ENCODE peak calls at places on chromosome 13, in eight cellular contexts. One of them, this sample, is unnamed.

GRCh38 chr13:102779426-102780159 is 6.0 kb upstream of the TEX30 start:
- DNase-seq in NCI-H446: no peak
- DNase-seq in lung microvascular endothelial cell: peak; percentile 55
- DNase-seq in GM03348: no peak
- DNase-seq in uterus: no peak
- DNase-seq in GM20000: peak; percentile 7
- DNase-seq in cardiac fibroblast: no peak
- DNase-seq in hypothalamus: no peak
- DNase-seq in this sample: no peak

GRCh38 chr13:91533354-91533753 is 134.9 kb downstream of the GPC5 start:
- DNase-seq in NCI-H446: no peak
- DNase-seq in lung microvascular endothelial cell: no peak
- DNase-seq in cardiac fibroblast: no peak
- DNase-seq in uterus: no peak
- DNase-seq in hypothalamus: no peak
- DNase-seq in GM20000: no peak
- DNase-seq in GM03348: no peak
- DNase-seq in this sample: no peak

GRCh38 chr13:50228527-50228926 is 213.3 kb downstream of the KCNRG start:
- DNase-seq in NCI-H446: no peak
- DNase-seq in cardiac fibroblast: no peak
- DNase-seq in uterus: no peak
- DNase-seq in GM20000: no peak
- DNase-seq in lung microvascular endothelial cell: no peak
- DNase-seq in hypothalamus: no peak
- DNase-seq in GM03348: no peak
- DNase-seq in this sample: no peak

GRCh38 chr13:46866150-46866549 is 30.7 kb downstream of the HTR2A start:
- DNase-seq in GM20000: peak; percentile 10
- DNase-seq in GM03348: peak; percentile 71
- DNase-seq in lung microvascular endothelial cell: peak; percentile 22
- DNase-seq in NCI-H446: no peak
- DNase-seq in hypothalamus: peak; percentile 1
- DNase-seq in cardiac fibroblast: peak; percentile 80
- DNase-seq in uterus: no peak
- DNase-seq in this sample: no peak

GRCh38 chr13:109361562-109361961 is 424.8 kb downstream of the IRS2 start:
- DNase-seq in hypothalamus: no peak
- DNase-seq in lung microvascular endothelial cell: no peak
- DNase-seq in cardiac fibroblast: no peak
- DNase-seq in uterus: no peak
- DNase-seq in GM03348: no peak
- DNase-seq in NCI-H446: no peak
- DNase-seq in GM20000: no peak
- DNase-seq in this sample: no peak

GRCh38 chr13:50589139-50589538 is 254.4 kb downstream of the DLEU7 start:
- DNase-seq in GM20000: no peak
- DNase-seq in cardiac fibroblast: peak; percentile 69
- DNase-seq in NCI-H446: no peak
- DNase-seq in uterus: no peak
- DNase-seq in lung microvascular endothelial cell: no peak
- DNase-seq in hypothalamus: no peak
- DNase-seq in GM03348: peak; percentile 73
- DNase-seq in this sample: no peak

GRCh38 chr13:59880468-59880867 is 283.3 kb downstream of the DIAPH3 start:
- DNase-seq in cardiac fibroblast: no peak
- DNase-seq in hypothalamus: no peak
- DNase-seq in uterus: no peak
- DNase-seq in GM20000: no peak
- DNase-seq in NCI-H446: no peak
- DNase-seq in GM03348: no peak
- DNase-seq in lung microvascular endothelial cell: no peak
- DNase-seq in this sample: no peak

GRCh38 chr13:51802601-51803000 is 1.4 kb downstream of the DHRS12 start:
- DNase-seq in hypothalamus: peak; percentile 52
- DNase-seq in GM03348: no peak
- DNase-seq in uterus: no peak
- DNase-seq in NCI-H446: no peak
- DNase-seq in lung microvascular endothelial cell: peak; percentile 49
- DNase-seq in cardiac fibroblast: no peak
- DNase-seq in GM20000: no peak
- DNase-seq in this sample: peak; percentile 14

GRCh38 chr13:37226966-37227365 is 121.5 kb upstream of the CSNK1A1L start:
- DNase-seq in cardiac fibroblast: peak; percentile 21
- DNase-seq in hypothalamus: no peak
- DNase-seq in NCI-H446: no peak
- DNase-seq in lung microvascular endothelial cell: no peak
- DNase-seq in GM20000: no peak
- DNase-seq in GM03348: no peak
- DNase-seq in uterus: no peak
- DNase-seq in this sample: no peak

GRCh38 chr13:30982506-30982905 is 50.0 kb downstream of the TEX26 start:
- DNase-seq in GM03348: no peak
- DNase-seq in cardiac fibroblast: no peak
- DNase-seq in NCI-H446: no peak
- DNase-seq in hypothalamus: no peak
- DNase-seq in GM20000: no peak
- DNase-seq in uterus: no peak
- DNase-seq in lung microvascular endothelial cell: no peak
- DNase-seq in this sample: no peak

GRCh38 chr13:29006359-29006850 is 186.3 kb downstream of the MTUS2 start:
- DNase-seq in hypothalamus: no peak
- DNase-seq in GM03348: no peak
- DNase-seq in uterus: no peak
- DNase-seq in GM20000: no peak
- DNase-seq in cardiac fibroblast: peak; percentile 1
- DNase-seq in lung microvascular endothelial cell: no peak
- DNase-seq in NCI-H446: no peak
- DNase-seq in this sample: no peak

GRCh38 chr13:94020833-94021232 is 458.6 kb downstream of the DCT start:
- DNase-seq in lung microvascular endothelial cell: no peak
- DNase-seq in GM03348: peak; percentile 4
- DNase-seq in cardiac fibroblast: no peak
- DNase-seq in hypothalamus: no peak
- DNase-seq in uterus: no peak
- DNase-seq in GM20000: no peak
- DNase-seq in NCI-H446: no peak
- DNase-seq in this sample: no peak

GRCh38 chr13:38167164-38167822 is 182.4 kb upstream of the UFM1 start:
- DNase-seq in GM20000: peak; percentile 5
- DNase-seq in lung microvascular endothelial cell: no peak
- DNase-seq in NCI-H446: no peak
- DNase-seq in uterus: no peak
- DNase-seq in cardiac fibroblast: no peak
- DNase-seq in GM03348: no peak
- DNase-seq in hypothalamus: no peak
- DNase-seq in this sample: no peak

GRCh38 chr13:38350114-38350617 is 515 bp downstream of the UFM1 start:
- DNase-seq in GM20000: peak; percentile 35
- DNase-seq in NCI-H446: peak; percentile 53
- DNase-seq in hypothalamus: no peak
- DNase-seq in lung microvascular endothelial cell: peak; percentile 73
- DNase-seq in cardiac fibroblast: peak; percentile 66
- DNase-seq in GM03348: peak; percentile 54
- DNase-seq in uterus: peak; percentile 54
- DNase-seq in this sample: peak; percentile 89

GRCh38 chr13:95300625-95301134 is 571 bp downstream of the ABCC4 start:
- DNase-seq in hypothalamus: peak; percentile 65
- DNase-seq in lung microvascular endothelial cell: peak; percentile 24
- DNase-seq in GM20000: peak; percentile 83
- DNase-seq in uterus: peak; percentile 52
- DNase-seq in GM03348: peak; percentile 85
- DNase-seq in NCI-H446: peak; percentile 3
- DNase-seq in cardiac fibroblast: peak; percentile 57
- DNase-seq in this sample: no peak

GRCh38 chr13:98994896-98995295 is 17.0 kb upstream of the DOCK9 start:
- DNase-seq in cardiac fibroblast: no peak
- DNase-seq in GM20000: no peak
- DNase-seq in hypothalamus: no peak
- DNase-seq in lung microvascular endothelial cell: peak; percentile 62
- DNase-seq in NCI-H446: no peak
- DNase-seq in uterus: no peak
- DNase-seq in GM03348: no peak
- DNase-seq in this sample: no peak

GRCh38 chr13:59178344-59178743 is 985.4 kb downstream of the DIAPH3 start:
- DNase-seq in uterus: no peak
- DNase-seq in NCI-H446: no peak
- DNase-seq in cardiac fibroblast: peak; percentile 19
- DNase-seq in hypothalamus: no peak
- DNase-seq in lung microvascular endothelial cell: no peak
- DNase-seq in GM20000: no peak
- DNase-seq in GM03348: no peak
- DNase-seq in this sample: no peak

GRCh38 chr13:39862891-39863290 is 207.4 kb downstream of the COG6 start:
- DNase-seq in cardiac fibroblast: no peak
- DNase-seq in lung microvascular endothelial cell: no peak
- DNase-seq in GM20000: no peak
- DNase-seq in hypothalamus: no peak
- DNase-seq in NCI-H446: no peak
- DNase-seq in GM03348: no peak
- DNase-seq in uterus: no peak
- DNase-seq in this sample: no peak